ENCODE peak calls at places on chromosomes 13 and 19, in eight cellular contexts. A is PC-9; S is astrocyte of the spinal cord; W is ovary; Q is progenitor cell of endocrine pancreas; H is left lung; N is pancreas; L is CD4-positive, alpha-beta T cell. I is an unnamed sample.

GRCh38 chr19:39768334-39768733 is 10.3 kb upstream of the LEUTX start:
- DNase-seq in N (no peak), L (no peak), W (no peak), S (no peak), Q (no peak), H (no peak), A (no peak), I (no peak)

GRCh38 chr13:80551650-80552497 is 210.9 kb upstream of the SPRY2 start:
- DNase-seq in A (peak), N (no peak), L (no peak), S (no peak), Q (no peak), W (no peak), H (no peak), I (no peak)

GRCh38 chr13:109568273-109568900 is 218.0 kb downstream of the IRS2 start:
- DNase-seq in A (no peak), N (no peak), S (peak), W (no peak), H (no peak), L (no peak), Q (no peak), I (no peak)

GRCh38 chr19:3982701-3983541 is 2.3 kb downstream of the EEF2 start:
- DNase-seq in S (peak), Q (no peak), N (peak), H (no peak), W (peak), L (no peak), A (no peak), I (no peak)

GRCh38 chr13:40221460-40222201 is 444.8 kb downstream of the FOXO1 start:
- DNase-seq in Q (no peak), A (peak), N (no peak), H (no peak), L (peak), W (no peak), S (peak), I (no peak)

GRCh38 chr13:80618777-80619176 is 277.9 kb upstream of the SPRY2 start:
- DNase-seq in H (no peak), N (no peak), W (no peak), A (no peak), L (no peak), S (no peak), Q (no peak), I (no peak)

GRCh38 chr13:99228737-99229691 is 28.4 kb downstream of the UBAC2 start:
- DNase-seq in S (peak), A (peak), Q (no peak), N (no peak), L (no peak), W (no peak), H (no peak), I (peak)

GRCh38 chr19:43329989-43330388 is 23.5 kb upstream of the CD177 start:
- DNase-seq in H (no peak), S (no peak), Q (no peak), A (no peak), L (no peak), W (no peak), N (no peak), I (no peak)

GRCh38 chr13:47708386-47708785 is 292.7 kb downstream of the SUCLA2 start:
- DNase-seq in A (peak), S (peak), W (no peak), N (no peak), H (no peak), L (no peak), Q (no peak), I (no peak)

GRCh38 chr19:33725567-33725966 is 71.1 kb upstream of the KCTD15 start:
- DNase-seq in N (no peak), S (no peak), H (no peak), W (no peak), A (no peak), L (no peak), Q (no peak), I (no peak)

GRCh38 chr13:39942901-39943273 is 287.4 kb downstream of the COG6 start:
- DNase-seq in L (peak), S (peak), Q (peak), N (peak), H (peak), A (peak), W (peak), I (peak)

GRCh38 chr13:24511824-24512207 is 762 bp downstream of the PARP4 start:
- DNase-seq in L (no peak), A (no peak), N (no peak), Q (no peak), H (no peak), W (no peak), S (no peak), I (no peak)

GRCh38 chr13:31267126-31267784 is 67.5 kb downstream of the B3GLCT start:
- DNase-seq in W (no peak), N (no peak), S (no peak), Q (no peak), H (no peak), A (no peak), L (no peak), I (no peak)

GRCh38 chr19:51131780-51132680 is 7.3 kb downstream of the SIGLEC9 start:
- DNase-seq in N (no peak), W (peak), Q (no peak), A (no peak), S (peak), H (peak), L (peak), I (peak)

GRCh38 chr19:3524075-3524842 is 14.7 kb upstream of the TEKTIP1 start:
- DNase-seq in Q (no peak), L (no peak), A (no peak), H (no peak), W (no peak), N (no peak), S (no peak), I (no peak)

GRCh38 chr19:49581007-49581508 is at the start of gene PRRG2:
- DNase-seq in L (no peak), N (peak), S (no peak), A (peak), Q (no peak), H (no peak), W (no peak), I (no peak)

GRCh38 chr19:2089001-2089711 is 7.0 kb downstream of the MOB3A start:
- DNase-seq in N (no peak), S (peak), Q (no peak), H (no peak), A (no peak), L (no peak), W (no peak), I (no peak)
- TF ChIP-seq CTCF in N (no peak), S (peak), Q (no peak), H (no peak), A (no peak), L (no peak), W (no peak), I (no peak)

GRCh38 chr19:5563008-5563431 is 4.7 kb downstream of the TINCR start:
- DNase-seq in H (no peak), A (no peak), S (no peak), L (no peak), W (no peak), N (no peak), Q (no peak), I (no peak)

GRCh38 chr19:5562280-5562679 is 5.5 kb downstream of the TINCR start:
- DNase-seq in L (no peak), H (no peak), Q (no peak), A (no peak), N (no peak), S (no peak), W (no peak), I (no peak)

GRCh38 chr19:5560156-5560555 is 7.6 kb downstream of the TINCR start:
- DNase-seq in W (no peak), Q (no peak), N (no peak), L (no peak), A (no peak), S (no peak), H (no peak), I (no peak)

GRCh38 chr19:5559804-5560133 is 8.0 kb downstream of the TINCR start:
- DNase-seq in Q (no peak), A (no peak), H (no peak), S (no peak), W (no peak), N (no peak), L (no peak), I (no peak)

GRCh38 chr19:5561559-5561958 is 6.2 kb downstream of the TINCR start:
- DNase-seq in S (no peak), Q (no peak), L (no peak), W (no peak), A (no peak), N (no peak), H (no peak), I (no peak)
- TF ChIP-seq CTCF in S (peak), Q (peak), L (peak), W (no peak), A (peak), N (no peak), H (no peak), I (no peak)

GRCh38 chr13:53408847-53409568 is 380.4 kb downstream of the OLFM4 start:
- DNase-seq in S (no peak), L (no peak), W (no peak), Q (no peak), N (no peak), H (no peak), A (no peak), I (no peak)

GRCh38 chr13:53411443-53411842 is 382.8 kb downstream of the OLFM4 start:
- DNase-seq in S (no peak), A (no peak), W (no peak), Q (no peak), L (no peak), N (no peak), H (no peak), I (no peak)

GRCh38 chr13:53408306-53408705 is 379.7 kb downstream of the OLFM4 start:
- DNase-seq in H (no peak), Q (no peak), A (no peak), L (no peak), S (no peak), N (no peak), W (no peak), I (no peak)

GRCh38 chr13:53405616-53406015 is 377.0 kb downstream of the OLFM4 start:
- DNase-seq in S (no peak), Q (peak), N (no peak), W (no peak), L (no peak), H (no peak), A (no peak), I (no peak)
- TF ChIP-seq CTCF in S (no peak), Q (peak), N (no peak), W (no peak), L (no peak), H (no peak), A (no peak), I (no peak)

DNA sequence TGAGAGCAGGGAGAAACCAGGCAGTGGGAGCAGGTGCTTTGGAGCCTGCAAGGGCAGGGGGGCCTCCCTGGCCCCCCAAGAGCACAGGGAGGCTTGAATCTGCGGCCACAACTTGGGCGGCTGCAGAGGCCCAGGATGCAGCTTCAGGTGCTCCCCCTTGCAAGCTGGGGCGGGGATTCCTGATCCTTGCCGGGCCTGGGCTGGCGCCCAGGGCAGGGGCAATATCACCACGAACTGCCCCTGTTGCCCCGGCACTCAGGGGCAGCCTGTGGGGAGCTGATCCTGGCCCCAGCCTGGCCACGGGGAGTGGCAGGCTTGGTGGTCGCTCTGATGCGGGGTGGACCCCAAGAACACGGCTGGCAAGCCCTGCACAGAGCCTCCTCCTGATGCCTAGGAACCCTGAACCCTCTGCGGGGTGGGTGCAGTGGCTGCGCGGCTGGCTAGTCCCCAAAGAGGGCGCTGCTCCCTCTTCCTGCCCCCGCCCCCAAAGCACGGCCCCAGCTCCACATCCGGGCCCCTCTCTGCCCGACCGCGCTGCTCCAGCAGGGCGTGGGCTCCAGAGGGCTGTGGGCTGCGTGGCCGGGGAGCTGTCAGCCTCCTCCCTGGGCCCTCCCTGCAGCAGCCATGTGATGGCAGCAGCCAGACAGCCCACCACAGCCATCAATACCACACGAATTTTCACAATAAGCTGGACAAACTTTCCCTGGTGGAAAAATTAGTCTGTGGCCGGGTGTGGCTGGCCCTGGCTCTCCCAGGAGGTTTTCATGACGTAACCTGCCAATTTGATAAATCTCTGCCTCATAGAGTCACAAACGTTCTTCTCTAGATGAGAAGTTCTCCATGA is 21.0 kb downstream of the TNFSF9 start:
- DNase-seq in N (no peak), Q (peak), A (no peak), H (no peak), S (no peak), W (no peak), L (peak), I (peak)
- TF ChIP-seq CTCF in N (no peak), Q (peak), A (no peak), H (no peak), S (no peak), W (no peak), L (peak), I (peak)

GRCh38 chr19:8030906-8031305 is 21.7 kb upstream of the CCL25 start:
- DNase-seq in A (no peak), L (no peak), H (no peak), S (no peak), W (no peak), Q (no peak), N (no peak), I (no peak)

GRCh38 chr19:8034178-8034525 is 18.4 kb upstream of the CCL25 start:
- DNase-seq in A (no peak), S (no peak), H (no peak), L (no peak), Q (no peak), N (no peak), W (no peak), I (no peak)

GRCh38 chr19:8025321-8025720 is 19.9 kb upstream of the ELAVL1 start:
- DNase-seq in A (no peak), Q (no peak), W (no peak), H (no peak), N (no peak), L (no peak), S (no peak), I (no peak)

GRCh38 chr19:8023371-8023770 is 17.9 kb upstream of the ELAVL1 start:
- DNase-seq in A (no peak), N (no peak), W (no peak), H (no peak), L (no peak), Q (no peak), S (no peak), I (no peak)

GRCh38 chr19:8028951-8029491 is 23.5 kb upstream of the CCL25 start:
- DNase-seq in A (no peak), S (no peak), H (no peak), N (no peak), W (no peak), Q (peak), L (no peak), I (no peak)
- TF ChIP-seq CTCF in A (no peak), S (no peak), H (no peak), N (no peak), W (no peak), Q (peak), L (no peak), I (no peak)

GRCh38 chr19:6750062-6750461 is 10.6 kb downstream of the TRIP10 start:
- DNase-seq in A (no peak), Q (no peak), N (no peak), L (no peak), W (no peak), S (no peak), H (no peak), I (no peak)

GRCh38 chr19:6743071-6743470 is 3.6 kb downstream of the TRIP10 start:
- DNase-seq in Q (no peak), A (no peak), N (no peak), S (no peak), H (no peak), W (no peak), L (no peak), I (no peak)

GRCh38 chr19:6744381-6745288 is 5.2 kb downstream of the TRIP10 start:
- DNase-seq in H (peak), A (peak), L (no peak), S (peak), N (peak), W (peak), Q (no peak), I (no peak)

GRCh38 chr19:6743714-6744380 is 4.4 kb downstream of the TRIP10 start:
- DNase-seq in S (peak), N (no peak), A (peak), W (no peak), Q (no peak), H (no peak), L (no peak), I (no peak)

DNA sequence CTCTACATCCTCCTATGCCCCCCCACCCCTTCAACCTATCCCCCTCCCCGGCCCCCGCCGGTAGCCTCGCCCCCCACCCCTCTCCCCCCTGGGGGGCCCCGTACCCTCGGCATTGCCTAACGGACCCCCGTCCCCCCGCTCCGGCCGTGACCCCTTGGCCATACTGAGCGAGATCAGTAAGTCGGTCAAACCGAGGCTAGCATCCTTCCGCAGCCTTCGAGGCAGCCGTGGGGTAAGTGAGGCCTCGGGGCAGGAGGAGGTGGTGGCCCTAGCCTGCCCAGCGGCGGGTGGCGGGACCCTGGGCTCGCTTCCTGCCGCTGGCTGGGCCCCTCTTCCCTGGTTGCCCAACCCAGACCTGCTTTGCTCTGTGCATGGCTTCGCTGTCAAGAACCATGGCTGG is 6.5 kb downstream of the TRIP10 start:
- DNase-seq in Q (no peak), A (no peak), L (no peak), N (no peak), W (peak), H (no peak), S (no peak), I (no peak)
- TF ChIP-seq CTCF in Q (no peak), A (no peak), L (no peak), N (no peak), W (no peak), H (no peak), S (no peak), I (no peak)

DNA sequence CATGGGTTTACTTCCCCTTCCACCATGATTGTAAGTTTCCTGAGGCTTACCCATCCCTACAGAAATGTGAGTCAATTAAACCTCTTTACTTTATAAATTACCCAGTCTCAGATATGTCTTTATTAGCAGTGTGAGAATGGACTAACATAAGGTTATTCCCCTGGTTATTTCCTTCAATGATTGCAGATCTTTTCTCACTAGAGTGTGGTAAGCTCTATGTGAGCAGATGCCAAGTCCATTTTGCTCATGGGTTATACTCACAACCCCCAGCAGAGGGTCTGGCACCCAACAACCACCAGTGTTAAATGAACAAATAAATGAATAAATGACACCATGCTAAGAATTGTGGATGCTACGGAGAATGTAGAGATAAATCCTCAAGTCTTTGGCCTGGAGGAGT is 472.8 kb downstream of the LIG4 start:
- DNase-seq in S (no peak), H (no peak), L (no peak), W (no peak), N (no peak), A (peak), Q (no peak), I (no peak)
- TF ChIP-seq CTCF in S (no peak), H (no peak), L (no peak), W (no peak), N (no peak), A (no peak), Q (no peak), I (no peak)

DNA sequence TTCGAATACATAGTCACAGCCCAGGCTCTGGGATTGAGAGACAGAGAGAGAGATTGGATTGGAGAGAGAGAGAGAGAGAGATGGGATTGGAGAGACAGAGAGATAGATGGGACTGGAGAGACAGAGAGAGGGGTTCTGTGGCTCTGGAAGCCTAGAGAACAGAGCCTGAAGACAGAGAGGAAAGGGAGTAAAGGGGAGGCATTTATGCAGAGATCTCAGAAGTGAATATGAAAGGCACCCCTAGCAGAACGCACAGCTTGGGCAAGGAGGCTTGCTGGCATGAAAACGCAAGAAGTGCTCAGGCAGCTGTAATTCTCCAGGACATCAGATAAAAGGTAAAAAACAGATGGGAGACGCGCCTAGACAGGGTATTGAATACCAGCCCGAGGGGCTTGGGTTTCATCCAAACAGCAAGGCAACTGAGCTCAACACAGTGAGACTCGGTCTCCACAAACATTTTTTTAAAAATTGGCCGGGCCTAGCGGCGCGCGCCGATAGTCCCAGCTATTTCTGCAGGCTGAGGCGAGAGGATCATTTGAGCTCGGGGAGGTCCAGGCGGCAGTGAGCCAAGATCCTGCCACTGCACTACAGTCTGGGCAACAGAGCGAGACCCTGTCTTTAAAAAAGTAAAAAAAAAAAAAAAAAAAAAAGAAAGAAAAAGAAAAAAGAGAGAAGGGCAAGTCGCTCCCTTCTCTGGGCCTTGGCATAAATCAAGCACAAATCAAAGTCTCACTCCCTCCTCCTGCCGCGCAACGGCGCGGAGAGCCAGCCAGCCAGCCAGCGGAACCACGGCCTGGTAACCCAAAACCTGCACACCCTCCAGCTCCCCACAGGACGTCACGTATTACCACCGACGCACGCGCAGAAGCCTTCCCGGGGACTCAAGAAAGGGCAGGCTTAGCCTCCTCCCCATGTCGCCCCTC is 769 bp upstream of the PPP2R1A start:
- DNase-seq in W (peak), N (peak), H (no peak), L (no peak), S (no peak), Q (peak), A (no peak), I (no peak)
- TF ChIP-seq CTCF in W (no peak), N (no peak), H (no peak), L (no peak), S (no peak), Q (peak), A (no peak), I (no peak)

I was measured in GM20000.